ENCODE peak calls at places on chromosomes 6 and 20, in seven cellular contexts. T, B, N, G, X, K and H are unnamed samples.
A peak's percentile ranks its signal among the peaks of the same experiment; 100 is the strongest.

GRCh38 chr6:140609956-140610355 is 1235.5 kb upstream of the CITED2 start:
- DNase-seq in T (no peak), B (no peak), N (no peak), G (no peak), X (no peak), K (no peak), H (no peak)

GRCh38 chr6:142551145-142551811 is 249.5 kb downstream of the ADGRG6 start:
- DNase-seq in T (no peak), B (no peak), N (no peak), G (peak; percentile 58), X (no peak), K (peak; percentile 7), H (no peak)

GRCh38 chr6:139635401-139636130 is 261.1 kb upstream of the CITED2 start:
- DNase-seq in T (no peak), B (no peak), N (no peak), G (no peak), X (no peak), K (no peak), H (no peak)

GRCh38 chr6:165895421-165896165 is 232.6 kb upstream of the PDE10A start:
- DNase-seq in T (no peak), B (no peak), N (no peak), G (no peak), X (no peak), K (peak; percentile 23), H (no peak)

GRCh38 chr6:73739097-73739496 is 43.1 kb downstream of the CD109 start:
- DNase-seq in T (peak; percentile 8), B (no peak), N (peak; percentile 46), G (peak; percentile 69), X (peak; percentile 78), K (peak; percentile 76), H (peak; percentile 6)

GRCh38 chr20:31602779-31603441 is 2.2 kb upstream of the ID1 start:
- DNase-seq in T (peak; percentile 16), B (no peak), N (peak; percentile 64), G (peak; percentile 82), X (peak; percentile 89), K (peak; percentile 82), H (no peak)

GRCh38 chr6:89260310-89260709 is 43.2 kb upstream of the GABRR1 start:
- DNase-seq in T (no peak), B (no peak), N (peak; percentile 44), G (no peak), X (no peak), K (no peak), H (no peak)

GRCh38 chr6:150745896-150746295 is 119.6 kb upstream of the MTHFD1L start:
- DNase-seq in T (no peak), B (peak; percentile 68), N (no peak), G (no peak), X (no peak), K (no peak), H (no peak)

GRCh38 chr20:5133998-5134397 is 7.2 kb downstream of the CDS2 start:
- DNase-seq in T (no peak), B (no peak), N (no peak), G (no peak), X (no peak), K (no peak), H (no peak)

GRCh38 chr6:41706876-41707564 is 28.4 kb downstream of the TFEB start:
- DNase-seq in T (no peak), B (no peak), N (no peak), G (no peak), X (peak; percentile 53), K (peak; percentile 61), H (no peak)

DNA sequence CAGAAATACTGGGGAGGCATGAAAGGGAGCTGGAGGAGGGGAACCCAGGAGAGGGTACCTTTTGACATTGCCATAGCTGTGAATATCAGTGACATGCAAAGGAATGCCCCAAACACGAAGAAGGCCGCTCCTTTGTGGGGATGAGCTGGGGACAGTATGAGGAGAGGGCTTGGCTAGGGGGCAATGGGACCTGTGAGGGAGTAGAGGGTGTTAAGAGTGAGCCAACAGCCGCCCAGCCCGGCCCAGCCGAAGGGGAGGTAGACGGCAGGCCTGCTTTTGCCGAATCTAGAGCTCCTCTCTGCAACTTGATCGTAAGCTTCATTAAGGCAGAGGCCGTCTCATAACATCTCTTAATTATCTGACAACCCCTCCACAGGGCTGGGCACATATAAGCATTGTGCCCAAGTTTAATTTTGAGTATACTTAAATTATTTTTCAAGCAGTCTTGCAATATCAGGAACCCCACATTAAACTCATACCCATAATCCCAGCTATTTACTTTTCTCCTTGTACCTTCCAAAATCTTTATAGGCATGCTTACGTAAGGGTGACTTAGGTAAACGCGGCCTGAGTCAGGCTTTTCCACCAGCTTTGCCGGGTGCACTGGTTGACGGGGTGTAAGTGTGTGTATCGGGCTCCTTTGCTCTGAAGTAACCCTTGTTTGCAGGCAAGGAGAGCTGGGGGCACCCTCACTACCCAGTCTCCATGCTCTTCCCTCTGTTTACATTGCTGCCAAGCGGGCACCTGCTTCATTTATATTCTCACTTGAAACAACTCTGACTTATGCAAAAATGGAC is 24.9 kb upstream of the VEGFA start:
- DNase-seq in T (no peak), B (no peak), N (no peak), G (peak; percentile 45), X (no peak), K (no peak), H (no peak)
- TF ChIP-seq CTCF in T (no peak), B (no peak), N (no peak), G (no peak), X (no peak), K (no peak), H (no peak)

DNA sequence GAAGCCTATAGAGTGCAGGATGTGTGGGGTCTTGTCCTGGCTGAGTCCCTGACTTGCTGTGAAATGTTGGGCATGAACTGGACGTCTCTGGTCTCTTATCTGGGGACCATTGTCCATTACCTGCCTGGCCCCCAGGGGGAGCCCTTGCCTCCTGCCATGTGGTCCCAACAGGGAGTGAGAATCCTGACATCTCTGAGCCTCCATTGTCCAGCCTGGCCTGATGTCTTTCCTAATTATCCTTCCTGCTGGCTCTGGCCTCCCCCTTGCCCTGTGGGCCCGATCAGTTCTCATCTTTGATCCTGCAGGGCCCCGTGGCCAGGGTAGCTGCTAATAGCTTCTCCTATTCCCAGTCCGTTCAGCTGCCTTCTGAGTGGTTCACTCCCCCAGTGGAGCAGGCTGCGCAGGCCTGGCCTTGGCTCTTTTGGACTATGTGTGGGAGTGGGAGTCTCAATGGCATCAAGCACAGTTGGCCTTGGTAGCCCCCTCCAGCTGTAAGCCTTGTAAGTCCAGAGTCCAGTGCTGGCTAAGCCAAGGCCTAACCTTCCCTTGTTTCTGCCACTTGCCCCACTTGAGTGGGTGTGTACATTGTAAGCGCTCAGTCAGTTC is 77.9 kb upstream of the RALY start:
- DNase-seq in T (peak; percentile 20), B (no peak), N (peak; percentile 73), G (peak; percentile 51), X (no peak), K (no peak), H (peak; percentile 46)
- TF ChIP-seq CTCF in T (peak; percentile 44), B (peak; percentile 50), N (peak; percentile 66), G (peak; percentile 74), X (peak; percentile 33), K (peak; percentile 61), H (peak; percentile 65)

GRCh38 chr6:148737806-148738205 is 9.0 kb upstream of the UST start:
- DNase-seq in T (no peak), B (no peak), N (no peak), G (no peak), X (no peak), K (no peak), H (no peak)

GRCh38 chr6:148739822-148740128 is 7.1 kb upstream of the UST start:
- DNase-seq in T (no peak), B (no peak), N (no peak), G (no peak), X (no peak), K (no peak), H (no peak)

GRCh38 chr6:148735996-148736395 is 10.8 kb upstream of the UST start:
- DNase-seq in T (no peak), B (no peak), N (no peak), G (no peak), X (no peak), K (no peak), H (no peak)

GRCh38 chr6:148736779-148737412 is 9.9 kb upstream of the UST start:
- DNase-seq in T (no peak), B (no peak), N (no peak), G (peak; percentile 29), X (no peak), K (no peak), H (no peak)

DNA sequence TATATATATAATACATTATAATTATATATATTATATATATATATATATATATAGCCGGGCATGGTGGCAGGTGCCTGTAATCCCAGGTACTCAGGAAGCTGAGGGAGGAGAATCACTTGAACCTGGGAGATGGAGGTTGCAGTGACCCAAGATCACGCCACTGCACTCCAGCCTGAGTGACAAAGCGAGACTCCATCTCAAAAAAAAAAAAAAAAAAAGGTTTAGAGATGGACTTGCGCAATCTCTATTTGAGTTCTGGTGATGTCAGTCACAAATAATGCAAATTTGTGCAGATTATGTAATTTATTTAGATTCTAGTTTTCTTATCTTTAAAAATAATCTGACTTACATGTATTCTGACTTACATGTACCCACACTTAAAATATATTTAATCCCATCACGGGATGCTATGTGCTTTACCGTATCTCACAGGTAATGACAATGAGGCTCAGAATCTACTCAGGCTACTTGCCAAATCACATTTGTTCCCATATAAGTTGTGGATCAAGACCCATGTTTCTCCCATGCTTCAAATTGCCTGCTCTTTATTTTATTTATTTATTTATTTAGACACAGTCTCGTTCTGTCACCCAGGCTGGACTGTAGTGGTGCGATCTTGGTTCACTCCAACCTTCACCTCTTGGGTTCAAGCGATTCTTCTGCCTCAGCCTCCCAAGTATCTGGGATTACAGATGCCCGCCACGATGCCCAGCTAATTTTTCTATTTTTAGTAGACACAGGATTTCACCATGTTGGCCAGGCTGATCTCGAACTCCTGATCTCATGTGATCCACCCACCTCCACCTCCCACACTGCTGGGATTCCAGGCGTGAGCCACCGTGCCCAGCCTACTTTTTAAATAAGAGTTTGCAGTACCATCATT is 7.7 kb upstream of the UST start:
- DNase-seq in T (no peak), B (no peak), N (no peak), G (no peak), X (no peak), K (no peak), H (no peak)
- TF ChIP-seq CTCF in T (no peak), B (no peak), N (no peak), G (no peak), X (no peak), K (no peak), H (no peak)

GRCh38 chr6:13767121-13767794 is 47.1 kb downstream of the MCUR1 start:
- DNase-seq in T (peak; percentile 24), B (peak; percentile 78), N (no peak), G (no peak), X (peak; percentile 44), K (peak; percentile 60), H (no peak)

GRCh38 chr6:13765570-13765969 is 48.8 kb downstream of the MCUR1 start:
- DNase-seq in T (no peak), B (no peak), N (no peak), G (peak; percentile 37), X (peak; percentile 44), K (peak; percentile 59), H (no peak)

GRCh38 chr6:13769034-13769654 is 45.2 kb downstream of the MCUR1 start:
- DNase-seq in T (no peak), B (no peak), N (no peak), G (no peak), X (no peak), K (no peak), H (no peak)

GRCh38 chr6:13766201-13766634 is 48.1 kb downstream of the MCUR1 start:
- DNase-seq in T (no peak), B (no peak), N (no peak), G (peak; percentile 37), X (peak; percentile 53), K (peak; percentile 70), H (no peak)

DNA sequence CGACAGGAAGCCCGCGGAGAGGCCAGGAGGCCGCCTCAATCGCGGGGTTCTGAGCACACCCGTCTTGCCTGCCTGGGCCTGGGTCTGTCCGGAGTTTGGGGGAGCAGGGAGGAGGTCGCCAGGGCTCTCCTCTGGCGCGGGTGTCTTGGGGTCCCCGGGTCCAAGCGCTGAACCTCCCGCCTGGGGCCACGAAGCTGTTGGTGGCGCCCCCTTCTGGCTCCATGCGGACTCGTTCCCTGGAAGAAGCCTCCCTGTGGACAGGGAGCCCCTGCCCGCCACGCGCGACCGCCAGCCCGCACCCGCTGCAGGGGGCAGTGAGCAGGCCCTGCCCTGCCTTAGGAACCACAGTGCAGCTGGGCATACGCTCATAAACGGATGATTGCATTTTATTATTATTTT is 44.7 kb downstream of the MCUR1 start:
- DNase-seq in T (no peak), B (no peak), N (no peak), G (no peak), X (no peak), K (no peak), H (peak; percentile 11)
- TF ChIP-seq CTCF in T (no peak), B (peak; percentile 28), N (peak; percentile 18), G (peak; percentile 54), X (peak; percentile 0), K (no peak), H (peak; percentile 50)